ENCODE peak calls at places on chromosomes 7 and 10, in five cellular contexts. H is HEK293T, S is HepG2, O is H1, D is GM12878. G is an unnamed sample.

GRCh38 chr10:133418289-133418993 is 6.0 kb downstream of the SPRN start:
- DNase-seq in H (no peak), S (no peak), O (no peak), D (no peak), G (no peak)

GRCh38 chr7:102093599-102094001 is 193.1 kb upstream of the SH2B2 start:
- DNase-seq in H (no peak), S (no peak), O (no peak), D (no peak), G (no peak)

GRCh38 chr7:24756545-24756988 is 697 bp downstream of the GSDME start:
- DNase-seq in H (peak), S (no peak), O (no peak), D (no peak), G (peak)

GRCh38 chr10:114624941-114625780 is 32.9 kb downstream of the ABLIM1 start:
- DNase-seq in H (no peak), S (peak), O (no peak), D (no peak), G (no peak)

GRCh38 chr10:119025776-119026175 is 3.7 kb upstream of the NANOS1 start:
- DNase-seq in H (no peak), S (no peak), O (no peak), D (no peak), G (no peak)

GRCh38 chr7:142629588-142630260 is 119.5 kb upstream of the PRSS1 start:
- DNase-seq in H (no peak), S (no peak), O (no peak), D (no peak), G (no peak)

GRCh38 chr10:94489107-94489506 is 56.5 kb upstream of the HELLS start:
- DNase-seq in H (no peak), S (no peak), O (no peak), D (no peak), G (no peak)

GRCh38 chr10:89414879-89415821 is 782 bp downstream of the IFIT5 start:
- DNase-seq in H (peak), S (no peak), O (no peak), D (no peak), G (no peak)

GRCh38 chr7:82167568-82168314 is 275.8 kb downstream of the CACNA2D1 start:
- DNase-seq in H (no peak), S (no peak), O (no peak), D (no peak), G (no peak)

GRCh38 chr10:113273877-113274829 is 278.7 kb upstream of the HABP2 start:
- DNase-seq in H (no peak), S (no peak), O (no peak), D (no peak), G (no peak)

GRCh38 chr7:136859798-136860197 is 8.7 kb upstream of the CHRM2 start:
- DNase-seq in H (no peak), S (no peak), O (no peak), D (no peak), G (no peak)

GRCh38 chr10:99551158-99551557 is 18.4 kb downstream of the NKX2-3 start:
- DNase-seq in H (peak), S (no peak), O (no peak), D (no peak), G (no peak)

GRCh38 chr7:2956526-2957368 is 86.9 kb downstream of the CARD11 start:
- DNase-seq in H (no peak), S (no peak), O (no peak), D (no peak), G (no peak)

GRCh38 chr7:22156205-22156604 is 200.7 kb downstream of the RAPGEF5 start:
- DNase-seq in H (no peak), S (no peak), O (no peak), D (no peak), G (no peak)

GRCh38 chr7:252216-252965 is 37.6 kb upstream of the FOXL3 start:
- DNase-seq in H (no peak), S (no peak), O (no peak), D (no peak), G (no peak)

GRCh38 chr7:131524116-131524515 is 32.3 kb downstream of the PODXL start:
- DNase-seq in H (no peak), S (no peak), O (no peak), D (no peak), G (no peak)

GRCh38 chr10:71279590-71280170 is 39.4 kb upstream of the SLC29A3 start:
- DNase-seq in H (no peak), S (no peak), O (no peak), D (no peak), G (no peak)

GRCh38 chr10:133177380-133178157 is 17.6 kb downstream of the KNDC1 start:
- DNase-seq in H (no peak), S (no peak), O (no peak), D (no peak), G (no peak)

GRCh38 chr10:35711615-35712411 is 69.7 kb upstream of the FZD8 start:
- DNase-seq in H (no peak), S (no peak), O (no peak), D (no peak), G (no peak)

GRCh38 chr10:61052469-61053205 is 108.7 kb upstream of the RHOBTB1 start:
- DNase-seq in H (no peak), S (no peak), O (peak), D (no peak), G (peak)
- TF ChIP-seq SUZ12 in H (no peak), S (no peak), O (no peak), D (no peak), G (no peak)

GRCh38 chr10:75469018-75469616 is 37.7 kb downstream of the LRMDA start:
- DNase-seq in H (no peak), S (peak), O (no peak), D (no peak), G (no peak)
- TF ChIP-seq SUZ12 in H (no peak), S (no peak), O (no peak), D (no peak), G (no peak)

DNA sequence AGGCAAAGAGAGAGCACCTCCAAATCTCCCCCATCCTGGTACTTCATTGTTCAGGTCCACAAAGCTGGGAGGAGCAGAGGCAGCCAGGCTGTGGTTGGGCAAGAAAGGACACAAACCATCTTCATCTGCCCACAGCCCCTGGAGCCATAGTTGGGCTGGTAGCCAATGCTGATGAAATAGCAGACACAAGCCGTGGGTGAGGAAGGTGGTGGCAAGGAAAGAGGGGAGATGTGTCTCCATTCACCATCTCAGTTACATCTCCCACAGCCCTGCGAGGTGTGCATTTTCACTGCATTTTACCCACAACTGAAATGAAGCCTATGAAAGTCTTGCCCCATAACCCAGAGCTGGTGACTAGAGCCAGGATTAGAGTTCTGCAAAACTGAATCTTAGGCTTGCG is 35.0 kb downstream of the PIK3AP1 start:
- DNase-seq in H (no peak), S (no peak), O (no peak), D (no peak), G (no peak)
- TF ChIP-seq SUZ12 in H (no peak), S (no peak), O (no peak), D (no peak), G (no peak)

GRCh38 chr10:106355450-106355849 is 809.1 kb downstream of the SORCS1 start:
- DNase-seq in H (peak), S (no peak), O (no peak), D (no peak), G (no peak)
- TF ChIP-seq SUZ12 in H (no peak), S (no peak), O (no peak), D (no peak), G (no peak)

GRCh38 chr7:47153076-47153475 is 428.8 kb downstream of the TNS3 start:
- DNase-seq in H (no peak), S (peak), O (no peak), D (no peak), G (no peak)
- TF ChIP-seq SUZ12 in H (no peak), S (no peak), O (no peak), D (no peak), G (no peak)

DNA sequence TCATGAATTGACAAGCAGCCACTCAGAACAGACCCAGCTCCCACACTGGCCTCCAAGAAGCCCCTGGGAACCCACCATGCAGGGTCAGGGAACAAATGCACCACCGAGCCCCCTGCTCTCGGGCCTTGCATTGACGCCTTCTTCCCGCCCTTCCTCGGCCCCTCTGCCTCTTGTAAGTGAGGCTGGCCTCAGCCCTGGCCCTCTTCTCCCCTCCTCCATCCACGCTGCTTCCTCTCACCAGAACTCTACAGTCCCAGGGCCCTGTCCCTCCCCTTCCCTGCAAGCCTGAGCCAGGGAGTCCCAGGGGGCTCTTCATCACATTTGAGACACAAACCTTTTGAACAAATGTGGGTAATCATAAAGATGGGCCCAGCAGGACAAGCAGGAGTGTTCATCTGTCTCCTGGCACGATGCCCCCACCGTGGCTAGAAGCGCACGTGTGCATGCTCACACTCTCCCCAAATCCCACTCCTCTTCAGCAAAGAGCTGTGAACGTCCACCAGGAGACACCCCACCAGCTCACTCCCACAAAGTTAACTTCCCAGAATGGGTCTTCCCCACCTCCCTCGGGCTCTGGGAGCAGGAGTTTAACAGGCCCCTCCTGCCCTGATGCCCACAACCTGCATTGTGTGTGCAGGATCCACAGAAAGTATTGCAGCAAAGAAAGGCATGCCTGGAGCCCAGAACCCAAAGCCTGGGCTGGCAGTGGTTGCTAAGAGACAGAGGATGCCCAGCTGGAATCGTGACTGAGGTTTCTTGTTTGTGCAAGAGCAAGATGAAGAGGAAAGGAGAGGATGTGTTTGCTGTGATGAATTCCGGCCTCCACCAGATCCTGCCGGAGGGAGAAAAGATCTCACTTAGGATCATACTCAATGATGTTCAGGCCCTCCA is 57.6 kb downstream of the SLIT1 start:
- DNase-seq in H (no peak), S (no peak), O (no peak), D (no peak), G (no peak)
- TF ChIP-seq SUZ12 in H (no peak), S (no peak), O (no peak), D (no peak), G (no peak)

GRCh38 chr7:41108821-41109220 is 594.1 kb downstream of the INHBA start:
- DNase-seq in H (no peak), S (no peak), O (no peak), D (no peak), G (no peak)
- TF ChIP-seq SUZ12 in H (no peak), S (no peak), O (no peak), D (no peak), G (no peak)

G was measured in NT2/D1.